ENCODE peak calls at places on chromosomes 2 and 18, in five cellular contexts. Y is PC-3, G is neural progenitor cell, K is GM23338, U is GM23248. W is an unnamed sample.

GRCh38 chr18:5456577-5457466 is 87.0 kb downstream of the EPB41L3 start:
- DNase-seq in U (peak; percentile 68), K (peak; percentile 63), G (peak; percentile 81), Y (no peak), W (peak; percentile 47)

GRCh38 chr18:22604390-22604985 is 186.8 kb upstream of the CTAGE1 start:
- DNase-seq in U (no peak), K (no peak), G (no peak), Y (no peak), W (no peak)

GRCh38 chr18:48806551-48807261 is 144.1 kb downstream of the SMAD7 start:
- DNase-seq in Y (no peak), U (peak; percentile 64), K (peak; percentile 17), G (no peak), W (peak; percentile 76)

GRCh38 chr2:46984642-46985476 is 69.3 kb upstream of the MCFD2 start:
- DNase-seq in K (no peak), G (no peak), U (peak; percentile 98), Y (peak; percentile 94), W (peak; percentile 92)

GRCh38 chr18:22370414-22370813 is 47.3 kb downstream of the CTAGE1 start:
- DNase-seq in U (no peak), G (no peak), Y (peak; percentile 59), K (no peak), W (no peak)

GRCh38 chr2:7639476-7639875 is 722.3 kb downstream of the RNF144A start:
- DNase-seq in U (no peak), K (no peak), G (no peak), Y (no peak), W (no peak)

GRCh38 chr2:97745474-97746172 is 32.2 kb downstream of the ZAP70 start:
- DNase-seq in G (no peak), Y (no peak), K (no peak), U (no peak), W (no peak)

GRCh38 chr2:67446504-67446911 is 49.4 kb downstream of the ETAA1 start:
- DNase-seq in Y (peak; percentile 73), G (no peak), K (no peak), U (no peak), W (no peak)

GRCh38 chr2:120825370-120826259 is 89.9 kb downstream of the GLI2 start:
- DNase-seq in U (peak; percentile 84), G (no peak), Y (no peak), K (no peak), W (no peak)

GRCh38 chr2:63379438-63379837 is 208.8 kb downstream of the WDPCP start:
- DNase-seq in U (no peak), K (no peak), G (no peak), Y (no peak), W (no peak)

GRCh38 chr2:73034661-73035374 is 36.7 kb downstream of the SFXN5 start:
- DNase-seq in U (no peak), G (no peak), Y (no peak), K (no peak), W (no peak)

GRCh38 chr2:241908686-241909420 is 39.3 kb downstream of the RTP5 start:
- DNase-seq in G (no peak), Y (no peak), K (no peak), U (no peak), W (no peak)

GRCh38 chr2:105403241-105403784 is 4.5 kb upstream of the FHL2 start:
- DNase-seq in K (no peak), G (no peak), Y (no peak), U (no peak), W (no peak)

GRCh38 chr2:129927696-129928095 is 51.8 kb upstream of the RAB6C start:
- DNase-seq in G (no peak), Y (no peak), K (no peak), U (no peak), W (no peak)

GRCh38 chr18:67300498-67300897 is 216.0 kb downstream of the DSEL start:
- DNase-seq in U (no peak), G (peak; percentile 27), K (peak; percentile 50), Y (no peak), W (no peak)

GRCh38 chr18:76980663-76981387 is 151.8 kb downstream of the MBP start:
- DNase-seq in U (no peak), G (no peak), K (no peak), Y (no peak), W (no peak)

GRCh38 chr2:191041418-191042161 is 27.6 kb upstream of the STAT1 start:
- DNase-seq in U (peak; percentile 49), Y (peak; percentile 65), G (no peak), K (peak; percentile 36), W (no peak)

GRCh38 chr18:51195602-51196115 is 1.8 kb downstream of the MEX3C start:
- DNase-seq in Y (peak; percentile 27), U (peak; percentile 64), G (peak; percentile 87), K (peak; percentile 94), W (peak; percentile 69)

GRCh38 chr2:23430263-23430662 is 45.3 kb downstream of the KLHL29 start:
- DNase-seq in K (no peak), U (peak; percentile 90), Y (peak; percentile 45), G (no peak), W (no peak)

GRCh38 chr2:5401258-5401657 is 290.9 kb upstream of the SOX11 start:
- DNase-seq in U (no peak), G (no peak), K (no peak), Y (no peak), W (no peak)

GRCh38 chr2:64325852-64326577 is 127.9 kb upstream of the LGALSL start:
- DNase-seq in G (no peak), U (no peak), K (no peak), Y (no peak), W (peak; percentile 95)

GRCh38 chr2:157433335-157433890 is 10.5 kb downstream of the CYTIP start:
- DNase-seq in G (no peak), Y (no peak), U (no peak), K (no peak), W (no peak)

GRCh38 chr2:194264586-194264985 is 1392.4 kb upstream of the SLC39A10 start:
- DNase-seq in K (no peak), Y (no peak), U (no peak), G (no peak), W (no peak)

GRCh38 chr2:119086327-119086726 is 72.2 kb downstream of the C1QL2 start:
- DNase-seq in Y (no peak), K (no peak), G (no peak), U (no peak), W (no peak)

DNA sequence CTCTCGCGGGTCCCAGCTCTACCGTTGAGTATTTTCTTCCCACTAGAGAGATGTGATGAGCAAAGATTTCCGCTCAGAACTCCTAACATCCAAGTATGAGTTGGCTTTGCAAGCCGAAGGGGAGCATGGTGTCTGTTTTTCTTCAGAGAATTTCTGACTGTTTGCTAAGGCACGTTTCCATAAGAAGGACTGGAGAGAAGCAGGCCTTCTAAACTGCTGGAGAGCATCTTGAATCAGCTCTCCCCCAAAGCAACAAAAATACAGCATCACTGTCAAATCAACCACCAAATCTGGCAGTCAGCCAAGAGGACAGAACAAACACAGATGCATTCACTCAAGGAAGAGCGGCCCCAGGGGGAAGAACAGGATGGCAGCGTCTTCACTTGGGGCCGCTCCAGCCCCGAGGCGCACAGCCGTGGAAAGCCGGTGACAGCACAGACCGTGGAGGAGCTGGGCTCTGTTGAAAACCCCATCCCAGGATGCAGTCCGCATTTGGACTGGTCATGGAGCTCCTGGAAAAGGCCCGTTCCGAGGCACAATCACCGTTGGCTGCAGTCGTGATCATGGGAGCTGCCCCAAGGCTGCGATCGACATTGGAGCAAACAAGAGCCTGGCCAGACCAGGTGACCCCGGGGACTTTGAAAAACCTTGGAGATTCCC is 101.4 kb downstream of the NFATC1 start:
- DNase-seq in Y (no peak), G (no peak), K (no peak), U (peak; percentile 51), W (no peak)
- TF ChIP-seq EZH2phosphoT487 in Y (no peak), G (no peak), K (no peak), U (no peak), W (no peak)

GRCh38 chr18:40355701-40356100 is 1599.3 kb upstream of the PIK3C3 start:
- DNase-seq in Y (peak; percentile 46), U (peak; percentile 87), G (no peak), K (no peak), W (no peak)
- H3F3A ChIP-seq in Y (no peaks in the 10 kb centered on the region), U (peaks cover 10% of the 10 kb centered on the region), G (no peaks in the 10 kb centered on the region), K (no peaks in the 10 kb centered on the region), W (no peaks in the 10 kb centered on the region)

GRCh38 chr2:172101008-172101706 is 1.5 kb downstream of the DLX2 start:
- DNase-seq in U (peak; percentile 70), K (peak; percentile 58), Y (no peak), G (peak; percentile 54), W (no peak)
- TF ChIP-seq EZH2 in U (no peak), K (peak; percentile 96), Y (no peak), G (peak; percentile 95), W (peak; percentile 71)

DNA sequence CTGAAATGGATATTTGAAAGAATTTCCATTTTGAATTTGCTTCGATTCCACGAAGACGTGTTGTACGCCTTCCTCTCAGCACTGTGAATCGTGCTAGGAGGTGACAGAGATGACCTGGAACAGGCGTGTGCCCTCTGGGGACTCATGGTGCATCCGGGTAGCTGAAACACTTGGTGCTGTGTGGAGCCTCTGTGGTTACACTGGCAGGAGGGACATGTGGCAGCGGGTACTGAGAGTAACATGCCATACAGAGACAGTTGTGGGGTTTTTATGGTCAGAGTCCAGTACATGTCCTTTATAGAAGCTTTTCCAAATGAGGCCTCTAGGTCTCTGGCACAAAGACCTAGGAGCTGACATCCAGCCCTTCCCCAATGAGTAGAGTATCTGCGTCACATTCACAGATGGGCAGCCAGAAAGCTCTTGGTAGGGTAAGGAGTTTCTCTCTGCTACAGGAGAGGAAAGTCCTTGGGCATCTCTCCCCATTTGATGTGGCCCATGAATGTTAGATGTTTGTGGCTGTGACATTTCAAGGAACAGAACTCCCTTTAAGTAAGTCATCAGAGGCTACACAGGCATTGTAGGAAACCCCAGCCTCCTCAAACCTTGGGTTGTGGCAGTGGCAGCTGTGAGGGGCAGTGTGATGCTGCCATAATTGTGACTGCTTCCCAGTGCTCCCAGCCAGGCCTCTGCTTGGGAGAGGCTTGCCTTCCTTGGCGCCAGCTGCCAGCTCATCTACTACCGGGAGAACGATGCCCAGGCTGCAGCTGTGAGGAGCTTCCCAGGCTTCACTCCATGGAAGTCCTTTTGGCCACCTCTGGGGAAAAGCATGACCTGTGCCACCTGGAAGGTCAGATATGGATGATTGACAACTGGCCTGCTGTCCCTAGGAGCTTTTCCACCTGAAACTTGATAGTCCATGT is 80.6 kb downstream of the ACOXL start:
- DNase-seq in K (no peak), U (no peak), G (no peak), Y (no peak), W (no peak)
- TF ChIP-seq EZH2phosphoT487 in K (no peak), U (no peak), G (no peak), Y (no peak), W (no peak)